ENCODE peak calls at places on chromosomes 6 and 20, in ten cellular contexts. I, J, Z, W, E, L, C, Q, M and S are unnamed samples.

GRCh38 chr6:31769684-31770371 is 7.3 kb downstream of the VWA7 start:
- DNase-seq in C (peak), J (peak), Q (peak), W (no peak), Z (peak), I (no peak), L (peak), M (peak), E (peak), S (peak)

GRCh38 chr6:170063431-170063830 is 227.4 kb downstream of the DLL1 start:
- DNase-seq in M (no peak), J (no peak), I (peak), C (no peak), E (no peak), L (peak), W (peak), Z (no peak), Q (no peak), S (no peak)

GRCh38 chr20:14561733-14562132 is 224.3 kb upstream of the FLRT3 start:
- DNase-seq in L (no peak), Z (no peak), M (no peak), E (no peak), I (no peak), Q (peak), J (peak), W (no peak), C (peak), S (no peak)

GRCh38 chr6:163324928-163325784 is 89.4 kb upstream of the QKI start:
- DNase-seq in E (peak), M (peak), L (peak), C (no peak), Q (peak), W (peak), Z (no peak), I (no peak), J (no peak), S (no peak)

GRCh38 chr6:73362358-73362757 is at the start of gene KHDC3L:
- DNase-seq in Q (no peak), M (no peak), C (no peak), Z (no peak), W (no peak), E (no peak), L (no peak), J (no peak), I (no peak), S (no peak)

GRCh38 chr6:130020106-130020851 is 1.9 kb downstream of the L3MBTL3 start:
- DNase-seq in I (peak), E (no peak), C (peak), M (no peak), L (peak), Q (peak), W (peak), Z (no peak), J (no peak), S (no peak)

GRCh38 chr6:155349129-155349528 is 34.8 kb upstream of the TFB1M start:
- DNase-seq in L (no peak), I (no peak), E (peak), Z (no peak), Q (peak), W (no peak), J (peak), M (no peak), C (peak), S (no peak)

GRCh38 chr20:59777814-59778575 is 155.4 kb downstream of the SYCP2 start:
- DNase-seq in J (no peak), Q (no peak), L (no peak), Z (no peak), M (no peak), W (no peak), I (peak), C (no peak), E (no peak), S (no peak)

GRCh38 chr6:157527471-157527907 is 146.5 kb downstream of the ZDHHC14 start:
- DNase-seq in I (no peak), J (peak), E (peak), W (no peak), Z (no peak), C (peak), M (no peak), L (no peak), Q (no peak), S (no peak)

DNA sequence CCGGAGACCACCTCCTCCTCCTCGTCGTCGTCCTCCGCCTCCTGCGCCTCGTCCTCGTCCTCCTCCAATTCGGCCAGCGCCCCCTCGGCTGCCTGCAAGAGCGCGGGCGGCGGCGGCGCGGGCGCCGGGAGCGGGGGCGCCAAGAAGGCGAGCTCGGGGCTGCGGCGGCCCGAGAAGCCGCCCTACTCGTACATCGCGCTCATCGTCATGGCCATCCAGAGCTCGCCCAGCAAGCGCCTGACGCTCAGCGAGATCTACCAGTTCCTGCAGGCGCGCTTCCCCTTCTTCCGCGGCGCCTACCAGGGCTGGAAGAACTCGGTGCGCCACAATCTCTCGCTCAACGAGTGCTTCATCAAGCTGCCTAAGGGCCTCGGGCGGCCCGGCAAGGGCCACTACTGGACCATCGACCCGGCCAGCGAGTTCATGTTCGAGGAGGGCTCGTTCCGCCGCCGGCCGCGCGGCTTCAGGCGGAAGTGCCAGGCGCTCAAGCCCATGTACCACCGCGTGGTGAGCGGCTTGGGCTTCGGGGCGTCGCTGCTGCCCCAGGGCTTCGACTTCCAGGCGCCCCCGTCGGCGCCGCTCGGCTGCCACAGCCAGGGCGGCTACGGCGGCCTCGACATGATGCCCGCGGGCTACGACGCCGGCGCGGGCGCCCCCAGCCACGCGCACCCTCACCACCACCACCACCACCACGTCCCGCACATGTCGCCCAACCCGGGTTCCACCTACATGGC is 862 bp downstream of the FOXF2 start:
- DNase-seq in J (peak), W (peak), E (no peak), M (no peak), Q (peak), C (peak), Z (no peak), I (no peak), L (no peak), S (peak)
- H3K4me3 ChIP-seq in J (peak), W (peak), E (peak), M (no peak), Q (peak), C (peak), Z (peak), I (peak), L (peak), S (peak)

GRCh38 chr6:113137411-113137810 is 719.7 kb upstream of the MARCKS start:
- DNase-seq in J (peak), E (no peak), W (peak), I (no peak), C (peak), L (no peak), Q (no peak), M (no peak), Z (no peak), S (no peak)

GRCh38 chr6:113142775-113143174 is 714.4 kb upstream of the MARCKS start:
- DNase-seq in L (no peak), Q (no peak), M (no peak), C (no peak), W (no peak), Z (no peak), E (no peak), J (no peak), I (no peak), S (no peak)

GRCh38 chr6:113140721-113141120 is 716.4 kb upstream of the MARCKS start:
- DNase-seq in J (no peak), E (no peak), L (no peak), W (no peak), I (no peak), Q (no peak), M (no peak), C (no peak), Z (no peak), S (no peak)
- H3K4me3 ChIP-seq in J (no peak), E (no peak), L (no peak), W (no peak), I (no peak), Q (no peak), M (no peak), C (no peak), Z (no peak), S (no peak)

GRCh38 chr20:31606678-31606927 is 1.5 kb downstream of the ID1 start:
- DNase-seq in I (no peak), Q (no peak), C (no peak), L (no peak), M (no peak), Z (no peak), J (no peak), E (no peak), W (no peak), S (no peak)

GRCh38 chr20:31605902-31606677 is 1.0 kb downstream of the ID1 start:
- DNase-seq in L (peak), I (no peak), C (peak), E (no peak), W (peak), M (peak), Z (peak), J (no peak), Q (no peak), S (no peak)

GRCh38 chr20:31608256-31608980 is 3.3 kb downstream of the ID1 start:
- DNase-seq in C (peak), I (peak), E (no peak), Q (peak), L (peak), J (peak), W (peak), Z (peak), M (peak), S (peak)

GRCh38 chr20:31607640-31608255 is 2.7 kb downstream of the ID1 start:
- DNase-seq in E (no peak), Q (no peak), J (peak), M (peak), W (no peak), Z (no peak), C (no peak), I (no peak), L (no peak), S (no peak)

GRCh38 chr20:31606928-31607639 is 2.0 kb downstream of the ID1 start:
- DNase-seq in E (no peak), M (peak), I (no peak), W (peak), C (peak), J (peak), Q (peak), L (peak), Z (peak), S (peak)
- H3K4me3 ChIP-seq in E (peak), M (peak), I (peak), W (peak), C (peak), J (peak), Q (peak), L (peak), Z (peak), S (peak)

GRCh38 chr20:20820104-20820503 is 107.7 kb upstream of the RALGAPA2 start:
- DNase-seq in J (peak), I (no peak), C (peak), Q (no peak), E (no peak), M (peak), L (no peak), Z (peak), W (no peak), S (peak)

GRCh38 chr20:20816969-20817368 is 104.5 kb upstream of the RALGAPA2 start:
- DNase-seq in E (no peak), J (no peak), W (no peak), Z (no peak), C (no peak), M (no peak), I (no peak), Q (no peak), L (no peak), S (no peak)

GRCh38 chr20:20823469-20823868 is 111.0 kb upstream of the RALGAPA2 start:
- DNase-seq in M (no peak), L (no peak), E (no peak), W (no peak), Z (no peak), J (no peak), I (no peak), Q (no peak), C (no peak), S (no peak)

GRCh38 chr20:20821496-20822260 is 109.2 kb upstream of the RALGAPA2 start:
- DNase-seq in M (no peak), W (no peak), E (no peak), L (no peak), Z (peak), J (no peak), I (no peak), C (no peak), Q (no peak), S (no peak)

GRCh38 chr20:20820780-20821495 is 108.5 kb upstream of the RALGAPA2 start:
- DNase-seq in W (no peak), I (no peak), Z (no peak), L (no peak), M (no peak), J (no peak), E (no peak), C (no peak), Q (no peak), S (no peak)
- H3K4me3 ChIP-seq in W (no peak), I (no peak), Z (no peak), L (no peak), M (no peak), J (no peak), E (no peak), C (no peak), Q (no peak), S (no peak)

GRCh38 chr6:150690681-150691080 is 91.0 kb downstream of the PLEKHG1 start:
- DNase-seq in E (no peak), Z (no peak), L (no peak), M (no peak), W (no peak), J (no peak), C (no peak), I (no peak), Q (no peak), S (no peak)
- H3K4me3 ChIP-seq in E (no peak), Z (no peak), L (no peak), M (no peak), W (no peak), J (no peak), C (no peak), I (no peak), Q (no peak), S (no peak)

DNA sequence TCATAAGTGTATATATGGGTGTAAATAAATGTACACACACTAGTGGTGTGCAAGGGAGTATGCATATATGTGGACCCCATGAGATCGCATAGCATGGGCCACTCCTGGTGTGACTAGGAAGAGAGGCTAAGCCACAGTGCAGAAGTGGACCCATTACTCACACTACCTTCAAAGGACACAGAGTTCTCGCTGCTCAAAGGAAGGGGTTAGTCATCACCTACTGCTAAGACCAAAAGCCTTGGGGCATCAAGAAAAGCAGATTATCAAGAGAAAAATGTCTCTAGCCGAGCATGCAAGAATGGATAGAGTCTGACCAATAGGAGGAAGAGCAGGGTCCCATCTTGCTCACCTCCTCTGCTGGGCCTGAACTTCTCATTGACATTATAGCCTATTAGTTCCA is 195.5 kb downstream of the MAFB start:
- DNase-seq in J (peak), L (no peak), C (peak), I (no peak), Z (no peak), E (peak), M (no peak), W (no peak), Q (no peak), S (peak)
- H3K4me3 ChIP-seq in J (no peak), L (no peak), C (no peak), I (no peak), Z (no peak), E (no peak), M (no peak), W (no peak), Q (no peak), S (no peak)

DNA sequence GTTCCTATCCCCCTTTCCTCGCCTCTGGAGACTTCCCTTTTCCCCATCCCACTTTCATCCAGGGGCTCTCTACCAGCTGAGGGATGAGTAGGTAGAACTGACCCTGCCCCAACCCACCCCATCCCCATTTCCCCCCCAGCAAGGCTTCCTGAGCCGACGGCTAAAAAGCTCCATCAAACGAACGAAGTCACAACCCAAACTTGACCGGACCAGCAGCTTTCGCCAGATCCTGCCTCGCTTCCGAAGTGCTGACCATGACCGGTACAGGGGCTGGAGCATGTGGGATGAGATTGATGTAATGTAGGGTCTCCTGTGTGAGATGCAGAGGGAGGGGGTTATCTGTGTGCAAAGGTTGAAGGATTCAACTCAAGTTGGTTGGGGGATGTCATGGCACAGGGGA is 12.7 kb downstream of the SYNGAP1 start:
- DNase-seq in Z (no peak), J (no peak), C (no peak), E (no peak), Q (no peak), I (no peak), L (no peak), W (no peak), M (no peak), S (no peak)
- H3K4me3 ChIP-seq in Z (no peak), J (no peak), C (no peak), E (no peak), Q (no peak), I (no peak), L (no peak), W (no peak), M (no peak), S (no peak)

DNA sequence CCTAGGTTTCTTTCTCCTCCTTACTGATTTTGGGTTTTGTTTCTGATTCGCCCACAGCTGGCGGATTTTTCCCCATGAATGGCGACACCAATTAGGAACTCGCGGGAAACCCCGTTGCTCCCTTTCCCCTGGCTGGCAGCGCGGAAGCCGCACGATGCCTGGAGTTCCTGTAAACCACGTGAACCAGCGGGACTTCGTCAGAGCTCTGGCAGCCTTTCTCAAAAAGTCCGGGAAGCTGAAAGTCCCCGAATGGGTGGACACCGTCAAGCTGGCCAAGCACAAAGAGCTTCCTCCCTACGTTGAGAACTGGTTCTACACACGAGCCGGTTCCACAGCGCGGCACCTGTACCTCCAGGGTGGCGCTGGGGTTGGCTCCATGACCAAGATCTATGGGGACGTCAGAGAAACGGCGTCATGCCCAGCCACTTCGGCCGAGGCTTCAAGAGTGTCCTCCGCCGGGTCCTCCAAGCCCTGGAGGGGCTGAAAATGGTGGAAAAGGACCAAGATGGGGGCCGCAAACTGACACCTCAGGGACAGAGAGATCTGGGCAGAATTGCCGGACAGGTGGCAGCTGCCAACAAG is 3.2 kb upstream of the SEC23B start:
- DNase-seq in Q (peak), M (no peak), C (peak), W (peak), E (no peak), J (peak), Z (no peak), I (no peak), L (no peak), S (no peak)
- H3K4me3 ChIP-seq in Q (peak), M (no peak), C (no peak), W (peak), E (no peak), J (no peak), Z (no peak), I (no peak), L (no peak), S (no peak)